ENCODE peak calls at places on chromosomes 16 and 17, in five cellular contexts. One of them, this sample, is unnamed.

GRCh38 chr16:75305364-75306101 is 54.1 kb upstream of the BCAR1 start:
- DNase-seq in A549: peak
- DNase-seq in GM19239: no peak
- DNase-seq in adrenal gland: peak
- DNase-seq in CD4-positive, alpha-beta T cell: no peak
- DNase-seq in this sample: peak

GRCh38 chr16:67966549-67967182 is 1.8 kb downstream of the SLC12A4 start:
- DNase-seq in A549: peak
- DNase-seq in GM19239: no peak
- DNase-seq in adrenal gland: peak
- DNase-seq in CD4-positive, alpha-beta T cell: no peak
- DNase-seq in this sample: no peak

GRCh38 chr17:28946239-28946638 is 5.1 kb downstream of the PHF12 start:
- DNase-seq in A549: no peak
- DNase-seq in GM19239: no peak
- DNase-seq in adrenal gland: no peak
- DNase-seq in CD4-positive, alpha-beta T cell: no peak
- DNase-seq in this sample: no peak

GRCh38 chr16:9097266-9098219 is 6.1 kb downstream of the HAPSTR1 start:
- DNase-seq in A549: no peak
- DNase-seq in GM19239: no peak
- DNase-seq in adrenal gland: no peak
- DNase-seq in CD4-positive, alpha-beta T cell: no peak
- DNase-seq in this sample: no peak

GRCh38 chr17:17742688-17743390 is 61.6 kb downstream of the RAI1 start:
- DNase-seq in A549: no peak
- DNase-seq in GM19239: no peak
- DNase-seq in adrenal gland: no peak
- DNase-seq in CD4-positive, alpha-beta T cell: no peak
- DNase-seq in this sample: no peak

GRCh38 chr17:3834811-3835210 is 11.2 kb downstream of the NCBP3 start:
- DNase-seq in A549: no peak
- DNase-seq in GM19239: no peak
- DNase-seq in adrenal gland: no peak
- DNase-seq in CD4-positive, alpha-beta T cell: no peak
- DNase-seq in this sample: no peak

GRCh38 chr17:13181683-13182082 is 163.9 kb upstream of the ELAC2 start:
- DNase-seq in A549: no peak
- DNase-seq in GM19239: no peak
- DNase-seq in adrenal gland: no peak
- DNase-seq in CD4-positive, alpha-beta T cell: no peak
- DNase-seq in this sample: no peak

GRCh38 chr17:59331129-59331928 is at the start of gene YPEL2:
- DNase-seq in A549: peak
- DNase-seq in GM19239: peak
- DNase-seq in adrenal gland: peak
- DNase-seq in CD4-positive, alpha-beta T cell: peak
- DNase-seq in this sample: peak

GRCh38 chr17:47720754-47721533 is 12.1 kb upstream of the TBX21 start:
- DNase-seq in A549: no peak
- DNase-seq in GM19239: no peak
- DNase-seq in adrenal gland: peak
- DNase-seq in CD4-positive, alpha-beta T cell: peak
- DNase-seq in this sample: peak

GRCh38 chr17:62739666-62740065 is 68.4 kb downstream of the MARCHF10 start:
- DNase-seq in A549: no peak
- DNase-seq in GM19239: no peak
- DNase-seq in adrenal gland: no peak
- DNase-seq in CD4-positive, alpha-beta T cell: no peak
- DNase-seq in this sample: no peak

GRCh38 chr17:73936908-73937627 is 266.4 kb upstream of the RPL38 start:
- DNase-seq in A549: no peak
- DNase-seq in GM19239: no peak
- DNase-seq in adrenal gland: no peak
- DNase-seq in CD4-positive, alpha-beta T cell: no peak
- DNase-seq in this sample: no peak

GRCh38 chr16:24037335-24037734 is 201.6 kb downstream of the PRKCB start:
- DNase-seq in A549: no peak
- DNase-seq in GM19239: no peak
- DNase-seq in adrenal gland: no peak
- DNase-seq in CD4-positive, alpha-beta T cell: no peak
- DNase-seq in this sample: no peak

This sample was measured in stimulated activated naive B cell treated with anti-CD40 and anti-IgM and Interleukin-4, amounts not matched to agents 10 μg/mL and 1 μg/mL and 100 μg/mL, for 72 hours.